ENCODE peak calls at places on chromosomes 11 and 22, in ten cellular contexts. K is HCT116; M is mesendoderm; U is CD4-positive, CD25-positive, alpha-beta regulatory T cell; X is neuronal stem cell; L is Panc1; S is CD4-positive, alpha-beta memory T cell; I is neural progenitor cell; W is WERI-Rb-1; A is brain microvascular endothelial cell. O is an unnamed sample.

GRCh38 chr11:108609681-108610080 is 16.1 kb upstream of the EXPH5 start:
- DNase-seq in U (no peak), X (no peak), S (no peak), K (no peak), L (no peak), A (peak), I (no peak), W (no peak), M (no peak), O (no peak)

GRCh38 chr22:50507421-50507990 is at the start of gene LMF2:
- DNase-seq in W (peak), U (peak), A (peak), K (no peak), S (peak), I (no peak), L (no peak), M (no peak), X (no peak), O (peak)

GRCh38 chr11:72684236-72684912 is 10.2 kb upstream of the PDE2A start:
- DNase-seq in W (peak), A (peak), M (peak), S (peak), X (no peak), U (peak), I (peak), L (peak), K (peak), O (peak)

GRCh38 chr22:24498826-24499225 is 3.7 kb downstream of the UPB1 start:
- DNase-seq in I (no peak), K (no peak), A (no peak), X (no peak), W (peak), L (no peak), M (no peak), U (no peak), S (no peak), O (no peak)

GRCh38 chr11:26987205-26987604 is 6.7 kb upstream of the FIBIN start:
- DNase-seq in W (no peak), U (no peak), K (no peak), M (no peak), S (no peak), L (no peak), X (no peak), I (no peak), A (no peak), O (no peak)

GRCh38 chr22:48112687-48113521 is 1350.5 kb downstream of the TBC1D22A start:
- DNase-seq in I (no peak), M (no peak), K (no peak), U (no peak), L (no peak), S (no peak), A (no peak), W (no peak), X (no peak), O (no peak)

GRCh38 chr11:7351228-7351627 is 99.5 kb downstream of the SYT9 start:
- DNase-seq in U (no peak), I (no peak), A (no peak), W (no peak), K (no peak), S (no peak), M (no peak), X (no peak), L (no peak), O (no peak)

GRCh38 chr22:30877662-30878515 is 90.7 kb downstream of the MORC2 start:
- DNase-seq in U (no peak), M (no peak), K (no peak), L (no peak), I (no peak), S (no peak), A (no peak), X (no peak), W (no peak), O (no peak)

GRCh38 chr11:69241844-69242582 is 51.9 kb upstream of the MYEOV start:
- DNase-seq in W (no peak), L (no peak), I (no peak), X (no peak), A (no peak), U (no peak), S (no peak), K (no peak), M (no peak), O (no peak)

GRCh38 chr11:5689551-5689983 is at the start of gene TRIM22:
- DNase-seq in L (no peak), X (no peak), S (peak), A (peak), W (no peak), K (no peak), I (peak), U (peak), M (peak), O (peak)

GRCh38 chr11:96037267-96037990 is 113.5 kb upstream of the MTMR2 start:
- DNase-seq in X (no peak), M (peak), A (peak), I (no peak), W (no peak), K (no peak), U (no peak), S (no peak), L (no peak), O (peak)

GRCh38 chr11:26025680-26026079 is 306.2 kb upstream of the ANO3 start:
- DNase-seq in S (no peak), U (no peak), M (no peak), L (no peak), X (no peak), W (no peak), A (peak), I (no peak), K (no peak), O (no peak)

GRCh38 chr22:22927888-22928665 is 40.5 kb downstream of the IGLL5 start:
- DNase-seq in L (no peak), W (no peak), K (no peak), M (no peak), A (no peak), U (no peak), I (no peak), X (no peak), S (no peak), O (no peak)
- H3K27ac ChIP-seq in L (no peak), W (no peak), K (no peak), M (no peak), A (peak), U (no peak), I (no peak), X (no peak), S (no peak), O (no peak)

GRCh38 chr11:1438261-1438966 is 48.2 kb downstream of the MOB2 start:
- DNase-seq in S (no peak), L (no peak), M (no peak), K (no peak), A (no peak), U (no peak), X (no peak), I (no peak), W (no peak), O (no peak)

GRCh38 chr11:1436468-1437030 is 46.8 kb downstream of the BRSK2 start:
- DNase-seq in U (no peak), M (peak), W (no peak), I (peak), K (no peak), A (no peak), S (no peak), L (no peak), X (no peak), O (no peak)

GRCh38 chr11:1438967-1439330 is 47.6 kb downstream of the MOB2 start:
- DNase-seq in K (no peak), I (no peak), X (no peak), L (no peak), S (no peak), M (no peak), U (no peak), A (no peak), W (no peak), O (no peak)

GRCh38 chr11:1435820-1436467 is 46.2 kb downstream of the BRSK2 start:
- DNase-seq in X (no peak), L (no peak), U (no peak), S (no peak), M (peak), A (no peak), I (peak), K (no peak), W (peak), O (no peak)

DNA sequence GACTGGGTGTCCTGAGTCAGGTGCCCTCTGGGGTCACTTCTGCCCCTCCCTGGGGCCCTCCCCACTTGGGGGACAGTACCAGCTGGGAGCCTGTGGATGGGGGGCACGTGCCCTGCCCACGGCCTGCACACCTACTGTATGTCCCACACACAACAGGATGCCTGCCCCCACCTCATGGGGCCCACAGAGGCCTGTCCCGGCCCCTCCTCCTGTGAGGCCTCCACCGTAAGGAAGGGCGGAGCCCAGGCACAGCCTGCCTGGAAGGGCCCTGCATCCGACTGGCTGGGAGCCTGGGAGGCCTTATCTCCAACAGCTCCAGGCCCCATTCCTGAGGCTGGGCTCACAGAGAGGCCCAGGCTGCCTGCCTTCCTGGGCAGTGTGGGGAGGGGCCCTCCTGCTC is 47.8 kb downstream of the BRSK2 start:
- DNase-seq in W (no peak), X (no peak), M (peak), U (no peak), A (peak), K (no peak), I (peak), S (no peak), L (no peak), O (peak)
- H3K27ac ChIP-seq in W (no peak), X (no peak), M (no peak), U (no peak), A (no peak), K (no peak), I (no peak), S (no peak), L (peak), O (no peak)

DNA sequence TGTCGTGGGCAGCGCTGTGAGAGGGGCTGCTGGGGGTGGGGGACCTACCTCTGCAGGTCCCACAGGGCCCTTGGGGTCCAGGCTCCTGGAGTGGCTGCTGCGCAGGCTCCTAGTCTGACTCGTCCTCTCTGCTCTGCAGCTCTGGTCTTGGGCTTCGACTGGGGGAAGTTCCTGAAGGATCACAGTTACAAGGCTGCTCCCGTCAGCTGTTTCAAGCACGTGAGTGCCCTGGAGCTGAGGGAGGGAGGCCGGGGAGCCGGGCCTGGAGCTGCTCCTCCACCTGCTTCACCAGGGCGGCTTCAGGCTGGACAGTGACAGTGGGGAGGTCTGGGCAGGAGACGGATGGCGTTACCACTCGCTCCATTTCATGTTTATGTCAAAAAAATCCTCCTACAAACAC is 11.9 kb downstream of the L3MBTL2 start:
- DNase-seq in M (no peak), X (no peak), S (no peak), A (no peak), L (no peak), K (no peak), U (no peak), W (no peak), I (no peak), O (no peak)
- H3K27ac ChIP-seq in M (peak), X (peak), S (no peak), A (no peak), L (no peak), K (no peak), U (peak), W (peak), I (peak), O (no peak)

DNA sequence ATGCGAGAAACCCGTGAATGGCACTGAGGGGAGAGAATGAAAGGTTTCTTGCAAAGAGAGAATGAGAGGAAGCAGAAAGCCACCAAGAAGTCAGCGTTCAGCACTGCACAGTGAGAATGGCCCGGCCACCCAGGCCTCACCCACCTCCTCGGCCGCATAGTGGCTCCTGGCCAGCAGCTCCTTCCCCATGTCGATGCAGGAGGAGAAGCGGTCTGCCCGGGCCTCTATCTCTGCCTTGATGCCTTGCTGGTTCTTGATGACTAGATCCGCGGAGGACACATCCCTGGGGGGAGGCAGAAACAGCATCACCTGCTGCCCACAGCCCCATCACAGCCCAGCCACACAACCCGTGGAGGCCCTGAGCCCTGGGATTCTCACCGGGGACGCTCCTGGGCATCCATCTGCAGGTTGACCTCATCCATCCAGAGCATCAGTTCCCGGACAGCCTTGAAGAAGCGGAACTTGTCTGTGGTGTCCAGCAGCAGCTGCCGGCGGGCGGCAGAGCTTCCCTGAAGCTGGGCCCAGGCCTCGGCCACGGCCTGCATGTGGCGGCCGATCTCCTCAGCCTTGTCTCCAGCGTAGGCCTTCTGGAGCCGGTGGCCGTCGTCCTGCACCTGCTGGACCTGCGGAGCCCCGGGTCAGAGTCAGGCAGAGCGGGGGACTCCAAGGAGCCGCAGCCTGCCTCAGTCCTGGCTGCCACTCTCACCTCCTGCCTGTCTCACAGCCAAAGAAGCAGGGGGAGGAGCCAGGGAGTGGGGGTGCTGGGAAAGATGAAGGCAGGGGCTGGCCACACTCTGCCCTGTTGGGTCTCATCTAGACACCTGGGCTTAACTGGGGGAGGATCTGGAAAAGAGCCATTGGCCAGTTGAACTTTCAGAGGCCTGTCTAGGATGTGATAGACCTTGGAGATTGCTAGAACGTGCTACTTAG is 12.2 kb upstream of the RBM4B start:
- DNase-seq in X (no peak), I (no peak), L (no peak), W (no peak), K (no peak), U (no peak), M (no peak), S (no peak), A (no peak), O (no peak)
- H3K27ac ChIP-seq in X (no peak), I (no peak), L (no peak), W (no peak), K (no peak), U (no peak), M (no peak), S (no peak), A (no peak), O (no peak)

GRCh38 chr11:76086713-76087635 is 119.3 kb downstream of the WNT11 start:
- DNase-seq in A (peak), K (no peak), I (no peak), X (no peak), S (no peak), W (no peak), U (no peak), L (no peak), M (no peak), O (no peak)
- H3K27ac ChIP-seq in A (peak), K (no peak), I (no peak), X (no peak), S (no peak), W (no peak), U (no peak), L (no peak), M (no peak), O (no peak)

GRCh38 chr22:44179989-44180705 is 578 bp upstream of the PARVG start:
- DNase-seq in K (no peak), L (no peak), S (no peak), I (no peak), M (no peak), U (no peak), A (no peak), W (no peak), X (no peak), O (no peak)
- H3K27ac ChIP-seq in K (no peak), L (no peak), S (peak), I (peak), M (no peak), U (no peak), A (no peak), W (no peak), X (peak), O (no peak)

DNA sequence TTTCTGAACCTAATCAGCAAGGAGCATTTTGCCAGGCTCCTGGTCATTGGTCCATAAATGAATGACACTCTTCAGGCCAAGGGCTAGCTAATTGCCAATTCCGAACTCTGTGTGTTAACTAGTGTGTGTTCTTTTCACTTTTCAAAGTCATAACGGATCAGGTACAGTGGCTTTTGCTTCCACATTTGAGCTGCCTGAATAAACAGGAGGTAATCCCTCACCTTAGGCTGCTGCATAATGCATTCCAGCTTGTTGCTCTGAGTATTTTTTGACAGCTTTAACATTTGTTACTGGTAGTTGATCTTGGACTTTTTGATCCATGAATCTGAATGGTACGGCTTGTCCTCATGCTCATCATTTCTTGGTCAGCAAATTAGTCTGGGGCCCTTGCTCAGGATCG is 485.1 kb downstream of the CNTN5 start:
- DNase-seq in M (no peak), I (no peak), A (no peak), W (no peak), L (no peak), X (no peak), K (no peak), S (no peak), U (no peak), O (no peak)
- H3K27ac ChIP-seq in M (no peak), I (no peak), A (no peak), W (no peak), L (no peak), X (no peak), K (no peak), S (no peak), U (no peak), O (no peak)

DNA sequence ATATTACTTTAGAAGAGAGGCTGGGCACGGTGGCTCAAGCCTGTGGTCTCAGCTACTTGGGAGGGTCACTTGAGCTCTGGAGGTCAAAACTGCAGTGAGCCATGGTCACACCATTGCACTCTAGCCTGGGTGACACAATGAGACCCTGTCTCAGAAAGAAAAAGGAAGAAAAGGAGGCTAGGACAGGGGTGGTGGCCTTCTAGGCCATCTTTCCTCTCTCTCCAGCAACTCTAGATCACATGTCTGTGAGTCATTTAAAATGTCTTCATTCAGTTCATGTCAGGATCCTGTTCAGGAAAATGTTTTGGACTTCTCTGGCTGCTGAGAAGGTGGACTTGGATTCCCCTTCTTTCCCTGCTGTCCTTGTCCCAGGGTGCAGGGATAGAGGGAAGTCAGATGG is 53.3 kb downstream of the PPFIA1 start:
- DNase-seq in W (no peak), K (no peak), S (no peak), A (no peak), X (no peak), L (no peak), I (no peak), M (no peak), U (no peak), O (no peak)
- H3K27ac ChIP-seq in W (no peak), K (no peak), S (no peak), A (peak), X (peak), L (no peak), I (peak), M (no peak), U (no peak), O (peak)

GRCh38 chr11:46271407-46271806 is 6.1 kb upstream of the CREB3L1 start:
- DNase-seq in S (no peak), X (no peak), A (no peak), K (no peak), L (no peak), U (no peak), M (no peak), I (no peak), W (no peak), O (no peak)

GRCh38 chr11:46272816-46273427 is 4.5 kb upstream of the CREB3L1 start:
- DNase-seq in W (peak), S (no peak), U (no peak), X (no peak), K (no peak), I (no peak), L (no peak), A (no peak), M (no peak), O (peak)

GRCh38 chr11:46275964-46276641 is 1.4 kb upstream of the CREB3L1 start:
- DNase-seq in A (no peak), I (no peak), U (no peak), X (no peak), K (no peak), L (no peak), W (peak), S (no peak), M (no peak), O (no peak)

GRCh38 chr11:46271875-46272815 is 5.3 kb upstream of the CREB3L1 start:
- DNase-seq in U (no peak), L (no peak), W (no peak), A (no peak), X (no peak), S (no peak), I (no peak), M (peak), K (no peak), O (no peak)

DNA sequence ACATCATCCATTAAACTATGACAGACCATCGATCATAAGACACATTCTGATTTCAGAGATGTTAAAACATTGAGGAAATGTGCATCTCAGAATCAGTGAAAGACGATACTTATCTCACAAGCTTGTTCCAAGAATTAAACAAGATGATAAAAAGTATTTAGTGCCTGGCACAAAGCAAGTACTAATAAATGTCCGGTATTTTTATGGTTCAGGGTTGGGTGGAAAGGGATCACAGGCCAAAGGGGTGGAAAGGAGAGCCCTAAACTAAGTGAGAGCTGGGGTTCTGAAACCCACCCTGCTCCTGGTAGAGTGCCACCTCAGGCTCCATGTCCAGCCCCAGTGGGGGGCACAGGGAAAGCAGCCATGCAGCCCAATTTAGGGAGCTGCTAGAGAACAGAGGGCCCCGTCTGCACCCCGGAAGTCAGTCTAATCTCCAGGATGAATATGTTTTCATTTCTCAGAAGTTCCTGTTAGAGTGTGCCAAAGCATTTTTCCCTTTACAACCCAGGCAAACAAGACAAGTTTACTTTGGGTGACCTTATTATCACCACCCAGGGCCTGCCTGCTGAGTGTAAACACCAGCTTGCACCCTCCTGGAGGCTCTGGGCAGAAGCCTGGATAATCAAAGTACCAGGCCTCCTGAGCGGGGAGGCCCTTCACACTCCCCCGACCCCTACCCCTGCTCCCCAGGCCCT is 3.8 kb upstream of the CREB3L1 start:
- DNase-seq in I (no peak), U (no peak), X (no peak), S (no peak), A (no peak), L (no peak), K (no peak), W (no peak), M (no peak), O (no peak)
- H3K27ac ChIP-seq in I (no peak), U (no peak), X (no peak), S (no peak), A (peak), L (peak), K (no peak), W (no peak), M (no peak), O (peak)